ENCODE peak calls at places on chromosome 2, in eight cellular contexts. X, A, W, F, L, M, B and R are unnamed samples.

GRCh38 chr2:85605406-85606115 is 3.1 kb upstream of the TMEM150A start:
- DNase-seq in X (no peak), A (no peak), W (no peak), F (peak; percentile 57), L (peak; percentile 48), M (no peak), B (no peak), R (no peak)

GRCh38 chr2:70516596-70516995 is 37.0 kb downstream of the TGFA start:
- DNase-seq in X (peak; percentile 71), A (no peak), W (no peak), F (no peak), L (no peak), M (no peak), B (no peak), R (no peak)

GRCh38 chr2:204114294-204114693 is 177.7 kb downstream of the ICOS start:
- DNase-seq in X (no peak), A (no peak), W (no peak), F (no peak), L (no peak), M (no peak), B (no peak), R (no peak)

GRCh38 chr2:64748561-64748960 is 94.8 kb upstream of the SERTAD2 start:
- DNase-seq in X (no peak), A (peak; percentile 15), W (no peak), F (no peak), L (no peak), M (no peak), B (no peak), R (no peak)

GRCh38 chr2:133894429-133894828 is 326.2 kb upstream of the NCKAP5 start:
- DNase-seq in X (no peak), A (no peak), W (no peak), F (no peak), L (no peak), M (no peak), B (no peak), R (no peak)

GRCh38 chr2:28390857-28391563 is 1.6 kb upstream of the FOSL2 start:
- DNase-seq in X (peak; percentile 72), A (no peak), W (no peak), F (no peak), L (peak; percentile 72), M (peak; percentile 95), B (no peak), R (peak; percentile 75)

GRCh38 chr2:160901631-160902030 is 258.6 kb upstream of the TANK start:
- DNase-seq in X (no peak), A (no peak), W (no peak), F (peak; percentile 35), L (no peak), M (no peak), B (no peak), R (no peak)

GRCh38 chr2:104289646-104290565 is 564.0 kb upstream of the POU3F3 start:
- DNase-seq in X (no peak), A (no peak), W (no peak), F (no peak), L (no peak), M (no peak), B (no peak), R (no peak)

GRCh38 chr2:31294230-31294629 is 60.3 kb downstream of the EHD3 start:
- DNase-seq in X (no peak), A (no peak), W (no peak), F (no peak), L (no peak), M (no peak), B (no peak), R (no peak)

GRCh38 chr2:36395866-36396265 is 40.3 kb downstream of the CRIM1 start:
- DNase-seq in X (no peak), A (no peak), W (no peak), F (no peak), L (no peak), M (no peak), B (no peak), R (no peak)

GRCh38 chr2:215527738-215528137 is 91.9 kb upstream of the FN1 start:
- DNase-seq in X (no peak), A (no peak), W (no peak), F (no peak), L (no peak), M (no peak), B (no peak), R (no peak)

GRCh38 chr2:145015561-145015960 is 495.6 kb upstream of the ZEB2 start:
- DNase-seq in X (no peak), A (no peak), W (no peak), F (no peak), L (no peak), M (no peak), B (no peak), R (no peak)

GRCh38 chr2:189360861-189361260 is 80.4 kb upstream of the WDR75 start:
- DNase-seq in X (no peak), A (no peak), W (no peak), F (no peak), L (no peak), M (no peak), B (no peak), R (no peak)

GRCh38 chr2:47631840-47632398 is 151.0 kb upstream of the MSH6 start:
- DNase-seq in X (peak; percentile 97), A (no peak), W (no peak), F (peak; percentile 31), L (no peak), M (no peak), B (no peak), R (peak; percentile 20)

GRCh38 chr2:67950018-67950417 is 112.8 kb downstream of the C1D start:
- DNase-seq in X (no peak), A (no peak), W (no peak), F (no peak), L (no peak), M (no peak), B (no peak), R (no peak)

GRCh38 chr2:3706892-3707291 is 3.5 kb downstream of the DCDC2C start:
- DNase-seq in X (no peak), A (no peak), W (no peak), F (no peak), L (no peak), M (no peak), B (no peak), R (no peak)

GRCh38 chr2:236557894-236558532 is 11.6 kb upstream of the ACKR3 start:
- DNase-seq in X (no peak), A (no peak), W (no peak), F (no peak), L (no peak), M (no peak), B (no peak), R (no peak)

GRCh38 chr2:37378411-37378810 is 34.0 kb downstream of the QPCT start:
- DNase-seq in X (no peak), A (no peak), W (no peak), F (no peak), L (no peak), M (no peak), B (no peak), R (no peak)

GRCh38 chr2:95057535-95058453 is 32.3 kb downstream of the MAL start:
- DNase-seq in X (no peak), A (no peak), W (no peak), F (no peak), L (no peak), M (peak; percentile 40), B (no peak), R (peak; percentile 78)

GRCh38 chr2:37287966-37288365 is 36.7 kb downstream of the PRKD3 start:
- DNase-seq in X (peak; percentile 19), A (no peak), W (no peak), F (no peak), L (no peak), M (no peak), B (no peak), R (no peak)

GRCh38 chr2:170306293-170306873 is 128.4 kb downstream of the MYO3B start:
- DNase-seq in X (no peak), A (no peak), W (no peak), F (no peak), L (no peak), M (no peak), B (no peak), R (no peak)

GRCh38 chr2:1868683-1869141 is 124.4 kb upstream of the PXDN start:
- DNase-seq in X (no peak), A (no peak), W (no peak), F (no peak), L (no peak), M (peak; percentile 50), B (no peak), R (no peak)

GRCh38 chr2:208978966-208979365 is 444.9 kb upstream of the MAP2 start:
- DNase-seq in X (no peak), A (no peak), W (no peak), F (no peak), L (no peak), M (no peak), B (no peak), R (no peak)

GRCh38 chr2:71801969-71802368 is 345.7 kb downstream of the CYP26B1 start:
- DNase-seq in X (peak; percentile 44), A (no peak), W (peak; percentile 58), F (no peak), L (no peak), M (peak; percentile 76), B (no peak), R (no peak)

GRCh38 chr2:10096641-10097040 is 16.4 kb upstream of the CYS1 start:
- DNase-seq in X (no peak), A (no peak), W (no peak), F (no peak), L (no peak), M (no peak), B (no peak), R (no peak)

GRCh38 chr2:34419856-34420255 is 820.8 kb upstream of the FAM98A start:
- DNase-seq in X (no peak), A (no peak), W (no peak), F (no peak), L (peak; percentile 53), M (no peak), B (no peak), R (no peak)

GRCh38 chr2:167756427-167756826 is 491.0 kb downstream of the STK39 start:
- DNase-seq in X (no peak), A (no peak), W (no peak), F (no peak), L (no peak), M (no peak), B (no peak), R (no peak)

GRCh38 chr2:180021850-180022249 is 14.8 kb upstream of the CWC22 start:
- DNase-seq in X (no peak), A (no peak), W (no peak), F (no peak), L (no peak), M (no peak), B (no peak), R (no peak)

GRCh38 chr2:181978351-181979150 is 7.1 kb upstream of the PPP1R1C start:
- DNase-seq in X (no peak), A (no peak), W (no peak), F (no peak), L (no peak), M (no peak), B (no peak), R (no peak)

GRCh38 chr2:101175991-101176390 is 24.8 kb upstream of the TBC1D8 start:
- DNase-seq in X (no peak), A (no peak), W (no peak), F (no peak), L (no peak), M (no peak), B (no peak), R (no peak)

GRCh38 chr2:189218236-189218635 is 38.7 kb upstream of the COL5A2 start:
- DNase-seq in X (no peak), A (no peak), W (no peak), F (no peak), L (no peak), M (no peak), B (no peak), R (no peak)

GRCh38 chr2:191905336-191905735 is 58.4 kb upstream of the CAVIN2 start:
- DNase-seq in X (no peak), A (no peak), W (no peak), F (no peak), L (no peak), M (no peak), B (no peak), R (no peak)

GRCh38 chr2:163919717-163920116 is 183.9 kb upstream of the FIGN start:
- DNase-seq in X (no peak), A (no peak), W (no peak), F (no peak), L (no peak), M (no peak), B (no peak), R (no peak)

GRCh38 chr2:60309326-60309725 is 244.1 kb downstream of the BCL11A start:
- DNase-seq in X (no peak), A (no peak), W (no peak), F (no peak), L (no peak), M (no peak), B (no peak), R (no peak)